ENCODE peak calls at places on chromosomes 6 and 20, in four cellular contexts. One of them, this sample, is unnamed.

GRCh38 chr6:136586295-136586694 is 36.1 kb upstream of the MAP7 start:
- DNase-seq in K562: no peak
- DNase-seq in HL-60: no peak
- DNase-seq in GM12878: no peak
- DNase-seq in this sample: no peak

GRCh38 chr6:106805017-106805335 is 169.6 kb downstream of the CD24 start:
- DNase-seq in GM12878: no peak
- DNase-seq in K562: no peak
- DNase-seq in HL-60: no peak
- DNase-seq in this sample: no peak

GRCh38 chr6:45461486-45461885 is 83.8 kb upstream of the SUPT3H start:
- DNase-seq in K562: no peak
- DNase-seq in HL-60: no peak
- DNase-seq in GM12878: no peak
- DNase-seq in this sample: no peak

GRCh38 chr6:13500264-13500663 is 12.9 kb upstream of the GFOD1 start:
- DNase-seq in K562: no peak
- DNase-seq in GM12878: no peak
- DNase-seq in HL-60: no peak
- DNase-seq in this sample: no peak

GRCh38 chr6:132650413-132650812 is 8.6 kb downstream of the TAAR1 start:
- DNase-seq in GM12878: no peak
- DNase-seq in HL-60: no peak
- DNase-seq in K562: no peak
- DNase-seq in this sample: no peak

GRCh38 chr6:93581371-93581770 is 162.0 kb upstream of the EPHA7 start:
- DNase-seq in HL-60: no peak
- DNase-seq in GM12878: no peak
- DNase-seq in K562: no peak
- DNase-seq in this sample: no peak

GRCh38 chr6:106670236-106670635 is 40.9 kb downstream of the QRSL1 start:
- DNase-seq in GM12878: no peak
- DNase-seq in HL-60: no peak
- DNase-seq in K562: no peak
- DNase-seq in this sample: no peak

GRCh38 chr6:155315516-155315871 is 1.2 kb upstream of the TFB1M start:
- DNase-seq in GM12878: no peak
- DNase-seq in K562: no peak
- DNase-seq in HL-60: no peak
- DNase-seq in this sample: no peak

GRCh38 chr6:40472354-40472753 is 114.8 kb downstream of the LRFN2 start:
- DNase-seq in K562: no peak
- DNase-seq in GM12878: no peak
- DNase-seq in HL-60: peak; percentile 1
- DNase-seq in this sample: no peak

GRCh38 chr6:44192428-44193041 is 24.2 kb upstream of the MYMX start:
- DNase-seq in HL-60: no peak
- DNase-seq in GM12878: no peak
- DNase-seq in K562: peak; percentile 79
- DNase-seq in this sample: no peak

GRCh38 chr20:9374480-9374879 is 139.9 kb upstream of the LAMP5 start:
- DNase-seq in HL-60: no peak
- DNase-seq in GM12878: no peak
- DNase-seq in K562: no peak
- DNase-seq in this sample: no peak

GRCh38 chr6:6225885-6226284 is 94.6 kb downstream of the F13A1 start:
- DNase-seq in K562: no peak
- DNase-seq in HL-60: no peak
- DNase-seq in GM12878: no peak
- DNase-seq in this sample: no peak

GRCh38 chr6:44078795-44079671 is 48.2 kb downstream of the MRPL14 start:
- DNase-seq in GM12878: no peak
- DNase-seq in HL-60: peak; percentile 78
- DNase-seq in K562: peak; percentile 80
- DNase-seq in this sample: no peak

GRCh38 chr6:22621701-22622100 is 52.3 kb downstream of the HDGFL1 start:
- DNase-seq in HL-60: no peak
- DNase-seq in K562: no peak
- DNase-seq in GM12878: no peak
- DNase-seq in this sample: no peak

GRCh38 chr6:14676977-14677781 is 559.6 kb downstream of the CD83 start:
- DNase-seq in GM12878: no peak
- DNase-seq in K562: no peak
- DNase-seq in HL-60: no peak
- DNase-seq in this sample: no peak

GRCh38 chr6:90110971-90111370 is 185.7 kb downstream of the BACH2 start:
- DNase-seq in GM12878: no peak
- DNase-seq in HL-60: no peak
- DNase-seq in K562: no peak
- DNase-seq in this sample: no peak

GRCh38 chr6:135182993-135183531 is 2.0 kb downstream of the MYB start:
- DNase-seq in GM12878: no peak
- DNase-seq in K562: peak; percentile 76
- DNase-seq in HL-60: peak; percentile 81
- DNase-seq in this sample: peak; percentile 47

GRCh38 chr20:20085071-20085470 is 32.7 kb downstream of the CFAP61 start:
- DNase-seq in K562: no peak
- DNase-seq in GM12878: no peak
- DNase-seq in HL-60: no peak
- DNase-seq in this sample: no peak

GRCh38 chr6:158631678-158632537 is 12.6 kb downstream of the DYNLT1 start:
- DNase-seq in K562: peak; percentile 87
- DNase-seq in GM12878: no peak
- DNase-seq in HL-60: no peak
- DNase-seq in this sample: no peak

GRCh38 chr6:5950448-5950847 is 56.3 kb downstream of the NRN1 start:
- DNase-seq in HL-60: no peak
- DNase-seq in K562: peak; percentile 62
- DNase-seq in GM12878: no peak
- DNase-seq in this sample: peak; percentile 7

GRCh38 chr6:129938242-129939020 is 77.3 kb upstream of the TMEM244 start:
- DNase-seq in K562: no peak
- DNase-seq in HL-60: no peak
- DNase-seq in GM12878: no peak
- DNase-seq in this sample: no peak

GRCh38 chr6:44539701-44540100 is 152.2 kb downstream of the CDC5L start:
- DNase-seq in GM12878: no peak
- DNase-seq in HL-60: no peak
- DNase-seq in K562: no peak
- DNase-seq in this sample: no peak

GRCh38 chr6:87164004-87164403 is 8.6 kb downstream of the ZNF292 start:
- DNase-seq in GM12878: no peak
- DNase-seq in K562: no peak
- DNase-seq in HL-60: no peak
- DNase-seq in this sample: no peak

GRCh38 chr6:11224252-11224965 is 8.1 kb downstream of the NEDD9 start:
- DNase-seq in HL-60: no peak
- DNase-seq in K562: no peak
- DNase-seq in GM12878: peak; percentile 43
- DNase-seq in this sample: no peak

GRCh38 chr6:138795809-138796469 is at the start of gene ECT2L:
- DNase-seq in GM12878: no peak
- DNase-seq in HL-60: no peak
- DNase-seq in K562: no peak
- DNase-seq in this sample: no peak

GRCh38 chr6:36873612-36874011 is 991 bp downstream of the PPIL1 start:
- DNase-seq in K562: peak; percentile 60
- DNase-seq in GM12878: no peak
- DNase-seq in HL-60: no peak
- DNase-seq in this sample: no peak

GRCh38 chr6:159595173-159595572 is 97.9 kb downstream of the SOD2 start:
- DNase-seq in K562: no peak
- DNase-seq in GM12878: no peak
- DNase-seq in HL-60: no peak
- DNase-seq in this sample: no peak

GRCh38 chr20:11204926-11205768 is 531.3 kb upstream of the JAG1 start:
- DNase-seq in K562: no peak
- DNase-seq in GM12878: peak; percentile 50
- DNase-seq in HL-60: peak; percentile 72
- DNase-seq in this sample: no peak

GRCh38 chr20:8509809-8510208 is 377.7 kb downstream of the PLCB1 start:
- DNase-seq in K562: no peak
- DNase-seq in HL-60: no peak
- DNase-seq in GM12878: no peak
- DNase-seq in this sample: no peak

GRCh38 chr20:23367770-23368169 is 5.8 kb downstream of the GZF1 start:
- DNase-seq in HL-60: no peak
- DNase-seq in GM12878: no peak
- DNase-seq in K562: no peak
- DNase-seq in this sample: no peak

GRCh38 chr6:14454467-14454763 is 336.8 kb downstream of the CD83 start:
- DNase-seq in GM12878: no peak
- DNase-seq in HL-60: no peak
- DNase-seq in K562: peak; percentile 57
- DNase-seq in this sample: no peak

GRCh38 chr6:72822691-72823090 is 200.8 kb downstream of the KCNQ5 start:
- DNase-seq in K562: no peak
- DNase-seq in HL-60: no peak
- DNase-seq in GM12878: no peak
- DNase-seq in this sample: no peak

GRCh38 chr6:159826968-159827647 is 27.0 kb downstream of the PNLDC1 start:
- DNase-seq in K562: no peak
- DNase-seq in HL-60: no peak
- DNase-seq in GM12878: no peak
- DNase-seq in this sample: no peak

GRCh38 chr6:90227165-90227564 is 69.5 kb downstream of the BACH2 start:
- DNase-seq in HL-60: no peak
- DNase-seq in K562: no peak
- DNase-seq in GM12878: no peak
- DNase-seq in this sample: no peak

GRCh38 chr6:164377348-164377747 is 932.1 kb downstream of the C6orf118 start:
- DNase-seq in GM12878: no peak
- DNase-seq in HL-60: no peak
- DNase-seq in K562: no peak
- DNase-seq in this sample: no peak

GRCh38 chr6:164379786-164380185 is 929.6 kb downstream of the C6orf118 start:
- DNase-seq in HL-60: no peak
- DNase-seq in GM12878: no peak
- DNase-seq in K562: no peak
- DNase-seq in this sample: no peak

DNA sequence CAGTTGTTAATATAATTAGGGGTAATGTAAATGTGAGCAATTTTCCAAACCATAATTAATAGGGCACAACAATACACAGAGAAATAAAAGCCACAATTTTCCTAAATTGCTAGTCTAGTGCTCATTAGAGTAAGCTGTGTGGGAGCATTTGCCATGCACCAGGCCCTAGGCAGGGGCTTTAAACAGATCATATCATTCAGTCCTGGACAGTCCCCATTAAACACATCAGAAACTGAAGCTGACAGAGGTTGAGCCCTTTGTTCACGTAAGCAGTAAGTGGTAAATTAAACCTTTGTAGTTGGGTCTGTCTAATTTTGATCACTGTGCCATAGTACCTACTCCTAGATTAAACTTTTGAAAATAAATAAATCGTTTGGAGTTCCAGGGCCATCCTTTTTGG is 931.1 kb downstream of the C6orf118 start:
- DNase-seq in GM12878: no peak
- DNase-seq in K562: no peak
- DNase-seq in HL-60: no peak
- DNase-seq in this sample: no peak
- TF ChIP-seq SPI1 in GM12878: no peak
- TF ChIP-seq SPI1 in K562: no peak
- TF ChIP-seq SPI1 in HL-60: no peak
- TF ChIP-seq SPI1 in this sample: no peak

GRCh38 chr20:45919536-45919933 is 7.6 kb upstream of the PLTP start:
- DNase-seq in K562: no peak
- DNase-seq in HL-60: no peak
- DNase-seq in GM12878: no peak
- DNase-seq in this sample: no peak
- TF ChIP-seq SPI1 in K562: no peak
- TF ChIP-seq SPI1 in HL-60: no peak
- TF ChIP-seq SPI1 in GM12878: no peak
- TF ChIP-seq SPI1 in this sample: no peak

DNA sequence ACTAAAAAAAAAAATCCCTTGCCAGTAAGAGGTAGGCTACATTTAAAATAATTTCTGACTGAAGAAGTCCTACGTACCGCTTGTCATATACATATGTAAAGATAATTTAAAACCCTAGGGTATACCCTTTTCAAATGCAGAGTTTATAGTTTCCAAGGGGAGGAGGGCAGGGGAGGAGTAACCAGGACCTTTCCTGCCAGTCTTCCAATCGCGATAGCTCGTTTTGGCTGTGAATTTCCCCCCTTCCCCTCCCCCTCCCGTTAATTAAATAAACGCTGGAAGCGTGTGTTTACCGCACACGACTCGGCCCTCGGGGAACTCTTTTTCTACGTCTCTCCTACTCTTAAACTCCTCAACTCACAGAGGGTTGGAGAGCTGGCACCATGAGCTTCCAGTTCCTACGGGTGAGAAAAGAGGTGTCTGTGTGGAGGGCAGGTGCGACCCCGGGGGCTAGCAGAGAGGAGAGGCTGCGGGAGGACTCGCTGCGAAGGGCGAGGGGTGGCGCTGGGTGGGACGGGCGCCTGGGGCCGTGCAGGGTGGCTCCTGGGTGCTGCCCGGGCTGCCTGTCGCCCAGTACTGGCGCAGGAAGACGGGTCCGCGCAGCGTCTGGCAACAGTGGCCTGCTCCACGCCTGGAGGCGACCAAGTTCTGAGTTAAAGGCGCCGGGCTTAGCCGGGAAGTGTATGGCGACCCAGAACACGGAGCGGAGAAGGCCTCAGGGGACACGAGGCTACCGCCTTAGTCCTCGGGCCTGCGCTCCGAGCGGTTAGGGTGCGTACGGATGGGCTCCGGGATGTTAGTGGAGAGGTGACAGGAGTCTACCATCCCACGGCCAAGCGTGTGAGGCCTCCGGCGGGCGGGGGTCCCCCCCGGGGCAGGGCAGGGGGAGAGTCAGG is 4.1 kb upstream of the TFAP2C start:
- DNase-seq in GM12878: no peak
- DNase-seq in HL-60: no peak
- DNase-seq in K562: no peak
- DNase-seq in this sample: no peak
- TF ChIP-seq SPI1 in GM12878: no peak
- TF ChIP-seq SPI1 in HL-60: no peak
- TF ChIP-seq SPI1 in K562: no peak
- TF ChIP-seq SPI1 in this sample: no peak

DNA sequence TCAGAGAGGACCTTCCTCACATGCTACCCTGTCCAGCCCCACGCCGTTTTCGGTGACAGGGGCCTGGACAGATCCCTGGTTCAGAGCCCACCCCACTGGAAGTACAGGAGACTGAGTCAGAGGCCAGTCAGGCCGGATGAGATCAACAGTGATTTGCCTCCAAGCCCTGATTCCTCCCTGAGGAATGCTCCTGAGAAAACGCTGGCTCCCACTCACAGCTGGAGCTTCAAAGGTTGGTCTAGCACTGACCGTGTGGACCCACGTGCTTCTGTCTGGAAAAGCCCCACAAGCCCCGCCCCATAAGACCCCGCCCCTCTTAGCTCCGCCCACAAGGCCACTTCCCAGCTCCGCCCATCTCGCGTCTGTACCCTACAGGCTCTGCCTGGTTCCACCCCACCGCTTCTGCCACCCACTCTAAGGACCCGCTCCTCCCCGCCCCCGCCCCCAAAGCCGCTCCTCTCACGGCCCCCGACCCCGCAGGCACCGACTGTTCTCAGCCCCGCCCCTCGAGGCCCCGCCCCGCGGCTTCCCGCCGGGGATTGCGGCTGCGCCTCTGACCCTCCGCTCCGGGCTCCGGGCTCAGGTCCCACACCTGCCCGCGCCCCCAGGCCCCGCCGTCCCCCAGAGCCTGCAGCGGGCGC is 64.9 kb upstream of the BHLHE23 start:
- DNase-seq in K562: peak; percentile 75
- DNase-seq in HL-60: no peak
- DNase-seq in GM12878: no peak
- DNase-seq in this sample: no peak
- TF ChIP-seq SPI1 in K562: no peak
- TF ChIP-seq SPI1 in HL-60: no peak
- TF ChIP-seq SPI1 in GM12878: no peak
- TF ChIP-seq SPI1 in this sample: no peak

This sample was measured in GM12891.